ENCODE peak calls at places on chromosomes 5 and 9, in nine cellular contexts. V is activated CD4-positive, CD25-positive, alpha-beta regulatory T cell; Z is astrocyte of the hippocampus; S is neural progenitor cell; X is ovary; L is hepatocyte; W is NAMALWA; M is HFF-Myc; O is body of pancreas. E is an unnamed sample.
A peak's percentile ranks its signal among the peaks of the same experiment; 100 is the strongest.

GRCh38 chr5:147565524-147565923 is 55.7 kb upstream of the DPYSL3 start:
- DNase-seq in S (no peak), M (no peak), O (no peak), W (no peak), L (peak; percentile 18), X (no peak), V (no peak), Z (peak; percentile 80), E (peak; percentile 11)

GRCh38 chr5:180047667-180048066 is 23.9 kb downstream of the RNF130 start:
- DNase-seq in M (no peak), S (no peak), O (peak; percentile 91), W (no peak), V (no peak), L (no peak), X (peak; percentile 46), Z (no peak), E (no peak)

GRCh38 chr9:129140397-129141065 is 29.3 kb downstream of the PTPA start:
- DNase-seq in X (peak; percentile 65), L (peak; percentile 68), M (no peak), Z (peak; percentile 69), S (peak; percentile 58), O (peak; percentile 50), W (peak; percentile 49), V (no peak), E (peak; percentile 67)

GRCh38 chr5:128144491-128144890 is 60.9 kb downstream of the SLC12A2 start:
- DNase-seq in O (no peak), L (no peak), X (no peak), V (no peak), W (no peak), S (no peak), M (no peak), Z (peak; percentile 75), E (no peak)

GRCh38 chr5:139110526-139111168 is 87.5 kb downstream of the SIL1 start:
- DNase-seq in O (no peak), W (no peak), Z (no peak), X (no peak), M (no peak), S (no peak), L (no peak), V (no peak), E (no peak)

GRCh38 chr9:128818839-128819715 is 777 bp downstream of the ENDOG start:
- DNase-seq in M (no peak), W (peak; percentile 55), X (peak; percentile 48), O (peak; percentile 58), S (peak; percentile 71), V (no peak), L (peak; percentile 62), Z (no peak), E (peak; percentile 53)

GRCh38 chr9:117551171-117551570 is 136.3 kb upstream of the ASTN2 start:
- DNase-seq in Z (no peak), M (no peak), X (no peak), S (no peak), L (no peak), O (no peak), W (no peak), V (no peak), E (no peak)

GRCh38 chr5:177336112-177336511 is 15.4 kb downstream of the LMAN2 start:
- DNase-seq in L (no peak), S (peak; percentile 25), O (peak; percentile 37), X (no peak), Z (peak; percentile 39), V (no peak), W (peak; percentile 77), M (no peak), E (peak; percentile 37)

GRCh38 chr9:132412089-132412488 is 2.1 kb downstream of the CFAP77 start:
- DNase-seq in S (peak; percentile 79), Z (peak; percentile 29), X (no peak), M (no peak), O (no peak), V (no peak), L (peak; percentile 19), W (peak; percentile 55), E (peak; percentile 69)

GRCh38 chr9:75891277-75892167 is 1.0 kb downstream of the PCSK5 start:
- DNase-seq in W (no peak), Z (peak; percentile 62), L (peak; percentile 67), X (peak; percentile 74), V (no peak), S (peak; percentile 60), O (peak; percentile 44), M (no peak), E (peak; percentile 42)

GRCh38 chr5:122674412-122674811 is 100.5 kb upstream of the SNX2 start:
- DNase-seq in Z (no peak), O (no peak), X (no peak), M (no peak), V (no peak), L (no peak), W (no peak), S (no peak), E (no peak)

GRCh38 chr9:33125871-33126822 is 41.0 kb downstream of the B4GALT1 start:
- DNase-seq in L (peak; percentile 48), W (peak; percentile 75), X (no peak), Z (no peak), V (no peak), S (no peak), M (no peak), O (no peak), E (no peak)

GRCh38 chr9:4371108-4371507 is 71.2 kb upstream of the GLIS3 start:
- DNase-seq in O (no peak), V (no peak), X (no peak), S (peak; percentile 3), W (no peak), L (peak; percentile 23), M (peak; percentile 43), Z (peak; percentile 92), E (peak; percentile 74)

GRCh38 chr5:4879693-4880303 is 260.3 kb upstream of the ADAMTS16 start:
- DNase-seq in O (peak; percentile 88), M (peak; percentile 25), Z (peak; percentile 91), X (peak; percentile 94), W (peak; percentile 88), S (peak; percentile 77), V (peak; percentile 19), L (peak; percentile 84), E (peak; percentile 80)

GRCh38 chr5:16690243-16690839 is 73.5 kb upstream of the RETREG1 start:
- DNase-seq in O (peak; percentile 50), W (peak; percentile 64), V (no peak), M (no peak), S (peak; percentile 77), L (peak; percentile 67), X (no peak), Z (peak; percentile 76), E (peak; percentile 79)

GRCh38 chr5:129853588-129853987 is 50.7 kb upstream of the CHSY3 start:
- DNase-seq in L (no peak), Z (no peak), S (no peak), M (no peak), V (no peak), W (no peak), X (no peak), O (no peak), E (no peak)

GRCh38 chr5:106964102-106964501 is 706.6 kb downstream of the EFNA5 start:
- DNase-seq in M (no peak), L (no peak), Z (peak; percentile 69), O (no peak), V (no peak), S (no peak), X (no peak), W (no peak), E (no peak)

GRCh38 chr9:136129176-136129575 is 10.5 kb upstream of the TMEM250 start:
- DNase-seq in M (no peak), V (no peak), S (no peak), O (no peak), W (no peak), Z (no peak), L (no peak), X (no peak), E (no peak)

GRCh38 chr5:179731791-179732411 is 721 bp upstream of the MAML1 start:
- DNase-seq in V (no peak), S (no peak), W (no peak), M (peak; percentile 53), L (peak; percentile 73), O (peak; percentile 18), Z (no peak), X (peak; percentile 49), E (no peak)

GRCh38 chr9:68492801-68493200 is 47.9 kb downstream of the TMEM252 start:
- DNase-seq in L (no peak), Z (no peak), O (peak; percentile 55), V (no peak), S (no peak), W (no peak), X (no peak), M (no peak), E (peak; percentile 39)

GRCh38 chr5:102380174-102380573 is 84.1 kb upstream of the SLCO4C1 start:
- DNase-seq in Z (no peak), X (no peak), M (no peak), O (no peak), S (no peak), W (no peak), L (no peak), V (no peak), E (no peak)

GRCh38 chr5:135697251-135697958 is 118.6 kb upstream of the CXCL14 start:
- DNase-seq in M (no peak), W (no peak), L (peak; percentile 1), S (no peak), V (no peak), O (no peak), Z (no peak), X (no peak), E (no peak)

GRCh38 chr5:53407373-53407772 is 73.1 kb upstream of the FST start:
- DNase-seq in M (no peak), Z (peak; percentile 42), X (no peak), V (no peak), S (no peak), L (no peak), O (no peak), W (no peak), E (no peak)

GRCh38 chr5:39631948-39632347 is 207.2 kb upstream of the DAB2 start:
- DNase-seq in V (no peak), M (no peak), O (no peak), Z (no peak), L (no peak), S (no peak), X (no peak), W (no peak), E (no peak)

GRCh38 chr5:32254987-32255900 is 57.5 kb downstream of the MTMR12 start:
- DNase-seq in X (no peak), O (peak; percentile 49), L (no peak), M (no peak), S (no peak), Z (peak; percentile 85), W (no peak), V (no peak), E (no peak)

GRCh38 chr5:32562841-32563240 is 22.5 kb upstream of the SUB1 start:
- DNase-seq in M (no peak), W (no peak), X (no peak), Z (no peak), L (no peak), V (no peak), S (peak; percentile 8), O (no peak), E (no peak)

GRCh38 chr9:116662633-116663032 is 24.5 kb upstream of the TRIM32 start:
- DNase-seq in W (no peak), O (no peak), S (no peak), Z (no peak), L (no peak), M (no peak), X (no peak), V (no peak), E (no peak)

GRCh38 chr5:143014017-143014651 is 244.0 kb downstream of the ARHGAP26 start:
- DNase-seq in Z (no peak), W (peak; percentile 44), M (no peak), L (no peak), O (no peak), S (peak; percentile 79), V (no peak), X (no peak), E (peak; percentile 86)

GRCh38 chr5:36957953-36958559 is 81.5 kb downstream of the NIPBL start:
- DNase-seq in V (no peak), S (no peak), L (no peak), O (no peak), M (no peak), Z (no peak), W (no peak), X (no peak), E (no peak)

GRCh38 chr9:14661421-14662059 is 31.7 kb downstream of the ZDHHC21 start:
- DNase-seq in L (peak; percentile 56), O (no peak), W (peak; percentile 61), S (peak; percentile 22), M (no peak), V (no peak), X (no peak), Z (peak; percentile 33), E (no peak)

GRCh38 chr5:16791036-16791705 is 144.9 kb downstream of the MYO10 start:
- DNase-seq in S (peak; percentile 59), Z (peak; percentile 76), W (peak; percentile 66), V (no peak), L (peak; percentile 71), M (peak; percentile 32), X (no peak), O (peak; percentile 32), E (peak; percentile 48)

E was measured in mesendoderm.